ENCODE peak calls at places on chromosomes 4 and X, in four cellular contexts. I is upper lobe of left lung, E is suprapubic skin, K is transverse colon. O is an unnamed sample.
A peak's percentile ranks its signal among the peaks of the same experiment; 100 is the strongest.

GRCh38 chrX:50941638-50942037 is 31.1 kb downstream of the BMP15 start:
- DNase-seq in K (peak; percentile 8), E (no peak), I (no peak), O (no peak)

GRCh38 chr4:108830509-108831244 is 67.8 kb upstream of the ETNPPL start:
- DNase-seq in K (peak; percentile 39), E (no peak), I (peak; percentile 84), O (no peak)

GRCh38 chr4:97720869-97721432 is 422.3 kb downstream of the STPG2 start:
- DNase-seq in I (no peak), K (no peak), E (no peak), O (no peak)

GRCh38 chrX:38583185-38583584 is 21.8 kb downstream of the TSPAN7 start:
- DNase-seq in E (no peak), K (no peak), I (no peak), O (no peak)

GRCh38 chr4:3338976-3339531 is 46.2 kb downstream of the RGS12 start:
- DNase-seq in K (no peak), E (no peak), I (no peak), O (peak; percentile 78)

GRCh38 chrX:8815460-8816065 is 14.4 kb upstream of the FAM9A start:
- DNase-seq in I (no peak), K (no peak), E (no peak), O (no peak)

GRCh38 chr4:48439988-48440387 is 43.2 kb upstream of the SLC10A4 start:
- DNase-seq in E (no peak), I (no peak), K (no peak), O (no peak)

GRCh38 chrX:150869450-150869849 is 29.0 kb downstream of the CD99L2 start:
- DNase-seq in I (peak; percentile 36), E (no peak), K (peak; percentile 34), O (no peak)

GRCh38 chr4:185138161-185138560 is 4.9 kb upstream of the SLC25A4 start:
- DNase-seq in I (no peak), K (no peak), E (no peak), O (no peak)

GRCh38 chr4:151540728-151541437 is 131.9 kb downstream of the FHIP1A start:
- DNase-seq in E (no peak), I (no peak), K (peak; percentile 43), O (no peak)

GRCh38 chrX:2698604-2699003 is 7.5 kb downstream of the CD99 start:
- DNase-seq in K (no peak), E (no peak), I (no peak), O (no peak)

GRCh38 chr4:173735055-173735454 is 205.0 kb upstream of the HAND2 start:
- DNase-seq in E (no peak), I (no peak), K (no peak), O (no peak)
- TF ChIP-seq POLR2AphosphoS5 in E (no peak), I (no peak), K (no peak), O (no peak)

GRCh38 chr4:6782846-6783110 is 251 bp downstream of the KIAA0232 start:
- DNase-seq in K (no peak), I (no peak), E (no peak), O (no peak)
- H3K27ac ChIP-seq in K (peak overlapping the region; percentile 99), I (peak overlapping the region; percentile 98), E (peak overlapping the region; percentile 99), O (peak overlapping the region; percentile 100)

GRCh38 chrX:133908223-133908622 is 77.2 kb downstream of the GPC3 start:
- DNase-seq in E (no peak), K (no peak), I (no peak), O (no peak)
- TF ChIP-seq POLR2AphosphoS5 in E (no peak), K (no peak), I (no peak), O (no peak)

DNA sequence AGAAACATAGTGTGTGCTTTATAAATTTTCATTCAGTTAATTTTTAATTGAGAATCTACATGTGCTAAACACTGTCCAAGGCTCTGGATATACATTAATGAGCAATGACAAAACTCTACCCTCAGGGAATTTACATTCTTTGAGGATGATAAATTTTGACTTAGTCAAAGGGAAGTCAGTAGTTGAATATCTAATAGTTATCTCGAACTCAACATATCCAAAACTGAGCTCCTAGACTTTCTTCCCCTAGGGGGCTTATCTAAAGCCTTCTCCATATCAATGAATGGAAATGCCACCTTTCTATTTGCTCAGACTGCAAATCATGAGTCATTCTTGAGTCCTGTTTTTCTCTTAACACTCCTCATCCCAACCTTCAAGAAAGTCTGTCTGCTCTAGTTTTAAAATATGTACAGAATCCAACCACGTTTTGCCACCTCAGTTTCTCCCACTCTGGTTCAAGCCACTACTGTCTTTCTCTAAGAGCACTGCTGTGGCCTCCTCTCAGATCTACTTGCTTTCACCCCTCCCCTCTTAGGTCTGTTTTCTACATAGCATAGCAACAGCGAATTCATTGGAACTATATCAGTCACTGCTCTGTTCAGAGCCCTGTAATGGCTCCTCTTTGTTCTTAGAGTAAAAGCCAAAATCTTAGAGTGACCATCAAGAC is 9.5 kb downstream of the PARM1 start:
- DNase-seq in K (no peak), I (no peak), E (no peak), O (no peak)
- H3K27ac ChIP-seq in K (no peak overlapping the region), I (no peak overlapping the region), E (no peak overlapping the region), O (no peak overlapping the region)

DNA sequence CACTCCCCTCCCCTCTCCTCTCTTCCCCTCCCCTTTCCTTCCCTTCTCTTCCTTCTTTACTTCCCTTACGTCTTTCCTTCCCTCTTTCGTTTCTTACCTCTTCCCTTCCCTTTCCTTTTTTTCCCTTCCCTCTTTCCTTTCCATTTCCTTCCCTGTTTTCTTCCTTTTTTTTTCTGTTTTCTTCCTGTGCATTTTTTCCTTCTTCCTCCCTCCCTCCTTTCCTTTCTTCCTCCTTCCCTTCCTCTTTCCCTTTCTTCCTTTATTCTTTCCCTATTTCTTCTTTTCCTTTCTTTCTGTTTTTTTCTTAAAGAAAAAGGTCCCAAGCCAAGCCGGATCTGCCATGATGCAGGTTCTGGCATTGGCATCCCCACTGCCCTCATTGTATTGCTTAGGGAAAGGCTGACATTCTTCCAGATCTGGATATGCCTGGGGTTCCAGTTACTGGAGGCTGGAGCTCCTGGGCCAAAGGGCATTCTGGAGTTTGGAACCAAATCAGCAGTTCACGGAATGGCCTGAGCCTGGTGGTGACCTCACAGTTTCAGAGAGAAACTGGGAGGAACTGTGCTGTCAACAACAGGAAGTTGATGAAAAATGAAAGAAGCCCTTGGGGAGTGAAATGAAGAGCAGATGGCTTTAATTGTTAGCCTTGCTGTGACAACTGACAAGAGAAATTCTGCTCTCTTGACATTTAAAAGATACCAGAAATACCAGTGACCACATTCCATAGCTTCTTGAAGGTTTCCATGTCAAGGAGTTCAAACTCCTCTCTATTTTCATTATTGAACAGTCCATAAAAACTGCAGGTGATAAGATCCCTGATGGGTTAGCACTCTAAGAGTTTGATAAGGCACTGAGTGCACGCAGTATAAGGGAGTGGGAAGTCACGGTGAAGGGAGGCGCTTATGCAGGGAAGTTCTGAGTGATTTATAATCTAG is 622.1 kb downstream of the SPRY1 start:
- DNase-seq in I (peak; percentile 37), K (peak; percentile 19), E (peak; percentile 79), O (no peak)
- TF ChIP-seq POLR2AphosphoS5 in I (peak; percentile 70), K (no peak), E (no peak), O (no peak)

GRCh38 chr4:8392591-8393190 is 47.8 kb downstream of the ACOX3 start:
- DNase-seq in K (no peak), E (no peak), I (no peak), O (no peak)
- H3K27ac ChIP-seq in K (peak overlapping the region; percentile 55), E (peak overlapping the region; percentile 3), I (peak overlapping the region; percentile 2), O (peak overlapping the region; percentile 84)

GRCh38 chrX:1481636-1482529 is 29.2 kb upstream of the ASMTL start:
- DNase-seq in I (peak; percentile 77), K (peak; percentile 72), E (peak; percentile 81), O (peak; percentile 84)
- TF ChIP-seq POLR2AphosphoS5 in I (peak; percentile 63), K (no peak), E (no peak), O (peak; percentile 26)

GRCh38 chrX:48539345-48540014 is at the start of gene TBC1D25:
- DNase-seq in K (peak; percentile 98), I (peak; percentile 98), E (peak; percentile 97), O (no peak)
- H3K27ac ChIP-seq in K (peak within 1 kb of the TSS; percentile 92), I (peak within 1 kb of the TSS; percentile 95), E (peak within 1 kb of the TSS; percentile 93), O (peak within 1 kb of the TSS; percentile 93)

GRCh38 chr4:76896048-76896447 is 1.9 kb downstream of the SOWAHB start:
- DNase-seq in I (no peak), E (no peak), K (no peak), O (no peak)
- TF ChIP-seq POLR2AphosphoS5 in I (no peak), E (no peak), K (no peak), O (no peak)

O was measured in vagina.